ENCODE peak calls at places on chromosomes 11 and 22, in six cellular contexts. One of them, this sample, is unnamed.

GRCh38 chr11:43579171-43579918 is 101.2 kb upstream of the HSD17B12 start:
- DNase-seq in mesendoderm: peak
- DNase-seq in neuronal stem cell: no peak
- DNase-seq in IMR-90: peak
- DNase-seq in H1: peak
- DNase-seq in trophoblast cell: peak
- DNase-seq in this sample: peak

GRCh38 chr11:119030029-119030328 is 698 bp downstream of the SLC37A4 start:
- DNase-seq in mesendoderm: no peak
- DNase-seq in neuronal stem cell: no peak
- DNase-seq in IMR-90: no peak
- DNase-seq in H1: no peak
- DNase-seq in trophoblast cell: no peak
- DNase-seq in this sample: no peak

GRCh38 chr11:65898656-65899355 is 1.4 kb downstream of the FOSL1 start:
- DNase-seq in mesendoderm: no peak
- DNase-seq in neuronal stem cell: no peak
- DNase-seq in IMR-90: no peak
- DNase-seq in H1: no peak
- DNase-seq in trophoblast cell: no peak
- DNase-seq in this sample: no peak

GRCh38 chr22:23888615-23889401 is 5.4 kb upstream of the MIF start:
- DNase-seq in mesendoderm: peak
- DNase-seq in neuronal stem cell: no peak
- DNase-seq in IMR-90: peak
- DNase-seq in H1: no peak
- DNase-seq in trophoblast cell: no peak
- DNase-seq in this sample: peak

GRCh38 chr22:49724030-49724892 is 103.4 kb downstream of the BRD1 start:
- DNase-seq in mesendoderm: no peak
- DNase-seq in neuronal stem cell: no peak
- DNase-seq in IMR-90: no peak
- DNase-seq in H1: peak
- DNase-seq in trophoblast cell: no peak
- DNase-seq in this sample: no peak

GRCh38 chr11:79438631-79439429 is 2.0 kb downstream of the TENM4 start:
- DNase-seq in mesendoderm: peak
- DNase-seq in neuronal stem cell: peak
- DNase-seq in IMR-90: peak
- DNase-seq in H1: peak
- DNase-seq in trophoblast cell: no peak
- DNase-seq in this sample: peak

GRCh38 chr11:75595511-75595910 is 33.5 kb downstream of the SERPINH1 start:
- DNase-seq in mesendoderm: no peak
- DNase-seq in neuronal stem cell: no peak
- DNase-seq in IMR-90: no peak
- DNase-seq in H1: no peak
- DNase-seq in trophoblast cell: no peak
- DNase-seq in this sample: no peak

GRCh38 chr11:133710681-133711240 is 134.6 kb downstream of the SPATA19 start:
- DNase-seq in mesendoderm: peak
- DNase-seq in neuronal stem cell: no peak
- DNase-seq in IMR-90: no peak
- DNase-seq in H1: peak
- DNase-seq in trophoblast cell: peak
- DNase-seq in this sample: no peak

GRCh38 chr22:39405346-39406085 is 5.9 kb downstream of the TAB1 start:
- DNase-seq in mesendoderm: no peak
- DNase-seq in neuronal stem cell: no peak
- DNase-seq in IMR-90: peak
- DNase-seq in H1: no peak
- DNase-seq in trophoblast cell: no peak
- DNase-seq in this sample: no peak

GRCh38 chr11:6576471-6577373 is 26.7 kb downstream of the RRP8 start:
- DNase-seq in mesendoderm: no peak
- DNase-seq in neuronal stem cell: no peak
- DNase-seq in IMR-90: peak
- DNase-seq in H1: peak
- DNase-seq in trophoblast cell: peak
- DNase-seq in this sample: peak

GRCh38 chr11:117799634-117800033 is 2.6 kb upstream of the DSCAML1 start:
- DNase-seq in mesendoderm: no peak
- DNase-seq in neuronal stem cell: no peak
- DNase-seq in IMR-90: no peak
- DNase-seq in H1: no peak
- DNase-seq in trophoblast cell: no peak
- DNase-seq in this sample: no peak

GRCh38 chr11:64053699-64054098 is 18.0 kb downstream of the FLRT1 start:
- DNase-seq in mesendoderm: peak
- DNase-seq in neuronal stem cell: no peak
- DNase-seq in IMR-90: peak
- DNase-seq in H1: peak
- DNase-seq in trophoblast cell: no peak
- DNase-seq in this sample: peak

GRCh38 chr11:33291004-33291777 is 34.0 kb downstream of the HIPK3 start:
- DNase-seq in mesendoderm: no peak
- DNase-seq in neuronal stem cell: no peak
- DNase-seq in IMR-90: peak
- DNase-seq in H1: no peak
- DNase-seq in trophoblast cell: no peak
- DNase-seq in this sample: peak
- H3K23ac ChIP-seq in mesendoderm: no peak
- H3K23ac ChIP-seq in neuronal stem cell: no peak
- H3K23ac ChIP-seq in IMR-90: peak
- H3K23ac ChIP-seq in H1: no peak
- H3K23ac ChIP-seq in trophoblast cell: no peak
- H3K23ac ChIP-seq in this sample: no peak

GRCh38 chr22:44146088-44146861 is 34.5 kb upstream of the PARVG start:
- DNase-seq in mesendoderm: peak
- DNase-seq in neuronal stem cell: no peak
- DNase-seq in IMR-90: no peak
- DNase-seq in H1: peak
- DNase-seq in trophoblast cell: no peak
- DNase-seq in this sample: no peak
- H3K23ac ChIP-seq in mesendoderm: peak
- H3K23ac ChIP-seq in neuronal stem cell: peak
- H3K23ac ChIP-seq in IMR-90: no peak
- H3K23ac ChIP-seq in H1: peak
- H3K23ac ChIP-seq in trophoblast cell: peak
- H3K23ac ChIP-seq in this sample: no peak

GRCh38 chr11:121478895-121479281 is 26.1 kb upstream of the SORL1-AS1 start:
- DNase-seq in mesendoderm: no peak
- DNase-seq in neuronal stem cell: no peak
- DNase-seq in IMR-90: no peak
- DNase-seq in H1: no peak
- DNase-seq in trophoblast cell: no peak
- DNase-seq in this sample: no peak
- H3K23ac ChIP-seq in mesendoderm: peak
- H3K23ac ChIP-seq in neuronal stem cell: peak
- H3K23ac ChIP-seq in IMR-90: no peak
- H3K23ac ChIP-seq in H1: peak
- H3K23ac ChIP-seq in trophoblast cell: peak
- H3K23ac ChIP-seq in this sample: no peak

GRCh38 chr11:34308821-34309585 is 48.8 kb downstream of the ABTB2 start:
- DNase-seq in mesendoderm: no peak
- DNase-seq in neuronal stem cell: no peak
- DNase-seq in IMR-90: no peak
- DNase-seq in H1: no peak
- DNase-seq in trophoblast cell: peak
- DNase-seq in this sample: no peak
- H3K23ac ChIP-seq in mesendoderm: peak
- H3K23ac ChIP-seq in neuronal stem cell: no peak
- H3K23ac ChIP-seq in IMR-90: no peak
- H3K23ac ChIP-seq in H1: peak
- H3K23ac ChIP-seq in trophoblast cell: no peak
- H3K23ac ChIP-seq in this sample: no peak

DNA sequence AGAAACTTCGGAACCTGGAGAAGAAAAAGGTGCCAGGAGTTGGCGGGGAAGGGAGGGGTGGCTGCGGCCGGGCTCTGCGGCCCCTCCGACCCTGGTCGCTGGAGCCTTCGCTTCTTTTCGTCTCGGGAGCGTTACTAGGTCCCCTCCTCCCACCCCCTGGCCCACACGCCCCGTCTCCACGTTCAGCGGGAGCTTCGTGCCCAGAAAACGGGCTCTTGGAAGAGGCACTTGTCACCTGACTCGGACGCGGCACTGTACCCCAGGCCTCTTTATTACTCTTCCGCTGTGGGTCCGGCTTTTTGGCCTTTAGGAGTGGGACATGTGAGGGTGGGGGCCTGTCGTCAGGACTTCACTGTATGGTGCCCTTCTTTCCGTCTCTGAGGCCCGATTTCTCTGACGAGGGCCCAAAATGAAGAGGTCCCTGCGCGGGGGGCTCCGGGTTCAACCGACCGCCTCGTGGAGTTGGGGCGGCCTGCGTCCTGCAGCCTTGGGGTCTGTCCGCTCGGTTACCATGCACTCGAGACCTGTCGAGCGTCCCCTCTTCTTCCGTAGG is 1.2 kb downstream of the CAPRIN1 start:
- DNase-seq in mesendoderm: peak
- DNase-seq in neuronal stem cell: peak
- DNase-seq in IMR-90: no peak
- DNase-seq in H1: peak
- DNase-seq in trophoblast cell: peak
- DNase-seq in this sample: peak
- H3K23ac ChIP-seq in mesendoderm: peak
- H3K23ac ChIP-seq in neuronal stem cell: peak
- H3K23ac ChIP-seq in IMR-90: peak
- H3K23ac ChIP-seq in H1: no peak
- H3K23ac ChIP-seq in trophoblast cell: no peak
- H3K23ac ChIP-seq in this sample: peak

DNA sequence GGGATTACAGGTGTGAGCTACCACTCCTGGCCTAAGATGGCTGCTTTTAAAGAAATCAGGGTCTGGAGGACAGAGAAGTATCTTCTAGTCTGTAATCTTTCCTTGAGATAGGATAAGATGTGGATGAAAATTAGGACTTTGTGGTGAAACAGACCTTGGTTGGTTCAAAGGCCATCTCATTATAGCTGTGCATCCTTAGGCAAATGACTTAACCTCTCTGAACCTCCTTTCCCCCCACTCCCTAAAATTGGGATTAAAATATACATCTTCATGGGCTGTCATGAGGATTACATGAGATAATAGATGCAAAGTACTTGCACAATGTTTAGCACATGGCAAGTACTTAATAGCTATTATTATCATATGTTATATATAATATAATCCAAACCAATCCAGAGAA is 10.8 kb upstream of the E2F8 start:
- DNase-seq in mesendoderm: no peak
- DNase-seq in neuronal stem cell: no peak
- DNase-seq in IMR-90: no peak
- DNase-seq in H1: no peak
- DNase-seq in trophoblast cell: no peak
- DNase-seq in this sample: no peak
- H3K23ac ChIP-seq in mesendoderm: no peak
- H3K23ac ChIP-seq in neuronal stem cell: no peak
- H3K23ac ChIP-seq in IMR-90: no peak
- H3K23ac ChIP-seq in H1: no peak
- H3K23ac ChIP-seq in trophoblast cell: no peak
- H3K23ac ChIP-seq in this sample: no peak